ENCODE peak calls at places on chromosomes 12 and 14, in six cellular contexts. R is H1, U is transverse colon, D is GM12878, J is K562, W is suprapubic skin. P is an unnamed sample.

GRCh38 chr12:32897276-32897615 is 669 bp upstream of the PKP2 start:
- DNase-seq in R (no peak), U (no peak), D (no peak), J (no peak), W (no peak), P (no peak)

GRCh38 chr14:25843761-25844470 is 753.9 kb downstream of the NOVA1 start:
- DNase-seq in R (no peak), U (no peak), D (no peak), J (no peak), W (no peak), P (no peak)

GRCh38 chr14:31746326-31746725 is 185.1 kb downstream of the NUBPL start:
- DNase-seq in R (no peak), U (no peak), D (no peak), J (no peak), W (no peak), P (no peak)

GRCh38 chr12:56326533-56326932 is 7.3 kb downstream of the PAN2 start:
- DNase-seq in R (no peak), U (no peak), D (no peak), J (no peak), W (no peak), P (no peak)

GRCh38 chr12:93860659-93861373 is 183.6 kb downstream of the CRADD start:
- DNase-seq in R (no peak), U (no peak), D (no peak), J (no peak), W (no peak), P (peak)

GRCh38 chr14:101412741-101413140 is 148.6 kb upstream of the DIO3 start:
- DNase-seq in R (no peak), U (no peak), D (no peak), J (no peak), W (no peak), P (no peak)

GRCh38 chr12:45670339-45671065 is 59.0 kb upstream of the ARID2 start:
- DNase-seq in R (no peak), U (no peak), D (peak), J (no peak), W (no peak), P (no peak)

GRCh38 chr14:77024171-77024627 is 4.3 kb downstream of the IRF2BPL start:
- DNase-seq in R (peak), U (peak), D (no peak), J (peak), W (no peak), P (no peak)

GRCh38 chr14:53814371-53814770 is 142.3 kb downstream of the BMP4 start:
- DNase-seq in R (no peak), U (no peak), D (no peak), J (no peak), W (no peak), P (no peak)

GRCh38 chr14:58717821-58718220 is 80.1 kb downstream of the DACT1 start:
- DNase-seq in R (no peak), U (no peak), D (no peak), J (no peak), W (no peak), P (no peak)

GRCh38 chr12:63103489-63104131 is 47.4 kb downstream of the AVPR1A start:
- DNase-seq in R (no peak), U (no peak), D (no peak), J (peak), W (no peak), P (no peak)

GRCh38 chr14:50530358-50530757 is 2.0 kb downstream of the MAP4K5 start:
- DNase-seq in R (no peak), U (no peak), D (no peak), J (no peak), W (no peak), P (no peak)

GRCh38 chr12:84508943-84509342 is 403.7 kb downstream of the SLC6A15 start:
- DNase-seq in R (no peak), U (no peak), D (no peak), J (no peak), W (no peak), P (no peak)

GRCh38 chr12:131803995-131804521 is 24.1 kb upstream of the MMP17 start:
- DNase-seq in R (no peak), U (peak), D (no peak), J (no peak), W (no peak), P (no peak)

GRCh38 chr12:40034712-40035111 is 71.2 kb downstream of the SLC2A13 start:
- DNase-seq in R (no peak), U (no peak), D (no peak), J (no peak), W (no peak), P (no peak)

GRCh38 chr12:98533723-98534251 is 18.4 kb downstream of the TMPO start:
- DNase-seq in R (no peak), U (no peak), D (no peak), J (no peak), W (no peak), P (no peak)

GRCh38 chr12:99975321-99975720 is 9.4 kb downstream of the ANKS1B start:
- DNase-seq in R (no peak), U (no peak), D (no peak), J (no peak), W (no peak), P (no peak)

GRCh38 chr12:107560194-107560905 is 125.2 kb upstream of the PWP1 start:
- DNase-seq in R (no peak), U (no peak), D (no peak), J (no peak), W (no peak), P (no peak)

GRCh38 chr12:113524495-113524894 is 52.8 kb upstream of the LHX5 start:
- DNase-seq in R (peak), U (no peak), D (no peak), J (peak), W (no peak), P (no peak)

GRCh38 chr12:3747543-3747942 is 5.4 kb downstream of the CRACR2A start:
- DNase-seq in R (peak), U (peak), D (no peak), J (no peak), W (no peak), P (peak)

GRCh38 chr12:121781751-121782615 is 11.5 kb downstream of the RHOF start:
- DNase-seq in R (no peak), U (no peak), D (no peak), J (peak), W (no peak), P (no peak)
- TF ChIP-seq POLR2AphosphoS5 in R (peak), U (no peak), D (peak), J (peak), W (no peak), P (peak)

DNA sequence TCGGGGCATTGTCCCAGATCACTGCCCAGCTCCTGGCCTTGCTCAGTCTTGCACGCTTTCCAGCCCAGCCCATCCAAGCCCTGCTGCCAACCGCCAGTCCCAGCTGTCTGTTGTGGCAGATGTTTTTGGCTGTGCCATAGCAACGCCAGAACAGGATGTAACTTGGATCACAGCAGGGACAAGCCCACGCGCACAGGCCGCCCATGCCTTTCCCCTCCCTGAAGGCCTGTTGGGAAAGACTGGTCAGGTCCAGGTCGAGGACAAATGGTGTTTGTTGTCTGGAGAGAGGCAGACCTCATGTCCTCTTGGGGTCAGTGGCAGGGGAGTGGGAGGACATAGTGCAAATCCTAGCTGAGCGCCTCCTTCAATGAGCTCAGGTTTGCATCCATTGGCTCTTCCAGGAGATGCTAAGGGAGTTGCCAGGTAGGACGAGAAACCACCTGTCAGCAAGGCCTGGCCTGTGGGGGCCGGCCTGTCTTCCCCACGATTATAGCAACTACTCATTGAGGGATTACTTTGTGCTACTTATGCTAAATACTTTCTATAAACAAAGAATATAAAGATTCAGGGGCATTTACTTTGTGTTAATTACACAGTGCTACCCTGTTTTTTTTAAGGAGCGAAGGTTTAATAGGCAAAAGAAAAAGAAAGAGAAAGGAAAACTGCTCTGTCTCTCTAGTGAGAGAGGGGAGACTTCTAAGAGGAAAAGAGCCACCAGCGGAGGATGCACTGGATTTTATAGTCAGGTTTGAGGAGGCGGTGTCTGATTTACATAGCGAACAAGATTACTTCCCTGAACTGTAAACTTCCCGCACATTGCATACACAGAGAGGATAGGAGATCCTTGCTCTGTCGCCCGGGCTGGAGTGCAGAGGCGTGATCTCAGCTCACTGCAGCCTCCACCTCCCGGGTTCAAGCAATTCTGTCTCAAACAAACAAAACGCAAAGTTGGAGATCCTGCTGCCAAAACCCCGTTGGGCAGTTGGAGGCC is 42.8 kb upstream of the CORO1C start:
- DNase-seq in R (peak), U (peak), D (no peak), J (no peak), W (peak), P (peak)
- TF ChIP-seq EP300 in R (no peak), U (peak), D (no peak), J (no peak), W (peak), P (peak)

GRCh38 chr12:57603323-57603722 is 1.3 kb upstream of the DTX3 start:
- DNase-seq in R (no peak), U (no peak), D (no peak), J (no peak), W (no peak), P (no peak)

GRCh38 chr12:57602544-57602943 is 2.1 kb upstream of the DTX3 start:
- DNase-seq in R (no peak), U (no peak), D (no peak), J (no peak), W (no peak), P (no peak)

GRCh38 chr12:57604454-57605307 is at the start of gene DTX3:
- DNase-seq in R (peak), U (no peak), D (no peak), J (no peak), W (no peak), P (no peak)

GRCh38 chr12:57605308-57606015 is 838 bp downstream of the DTX3 start:
- DNase-seq in R (no peak), U (peak), D (no peak), J (no peak), W (no peak), P (no peak)

DNA sequence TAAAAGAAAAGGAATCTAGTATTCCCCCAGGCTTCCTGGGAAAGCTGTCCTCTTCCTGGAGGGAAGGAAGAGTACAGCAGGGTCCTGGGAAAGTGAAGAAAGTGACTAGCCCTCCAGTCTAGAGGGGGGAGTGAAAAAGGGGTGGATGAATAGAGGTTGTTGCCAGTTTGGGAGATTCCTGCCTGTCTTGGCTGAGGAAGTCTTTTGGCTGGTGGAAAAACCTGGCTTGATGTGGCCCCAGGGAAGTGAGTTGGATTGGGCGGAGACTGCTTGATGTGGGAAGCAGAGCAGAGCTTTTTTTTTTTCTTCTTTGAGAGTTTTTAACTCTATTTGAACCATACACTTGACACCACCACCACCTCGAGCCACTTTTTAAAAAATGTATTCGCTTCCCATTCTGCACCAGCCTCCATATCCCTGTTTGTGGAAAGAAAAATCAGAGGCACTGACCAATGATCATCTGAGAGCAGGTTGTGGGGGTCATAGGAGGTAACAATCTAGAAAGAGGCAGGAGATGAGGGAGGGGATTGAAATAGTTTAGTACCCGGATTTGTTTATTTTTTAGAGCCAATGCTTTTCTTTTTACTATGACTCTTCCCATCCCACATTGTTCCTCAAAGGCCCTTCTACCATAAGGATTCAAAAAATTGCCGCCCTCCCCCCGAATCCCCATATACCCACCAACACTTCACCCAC is 718 bp upstream of the DTX3 start:
- DNase-seq in R (peak), U (peak), D (no peak), J (no peak), W (no peak), P (no peak)
- TF ChIP-seq POLR2AphosphoS5 in R (no peak), U (no peak), D (no peak), J (no peak), W (no peak), P (peak)

DNA sequence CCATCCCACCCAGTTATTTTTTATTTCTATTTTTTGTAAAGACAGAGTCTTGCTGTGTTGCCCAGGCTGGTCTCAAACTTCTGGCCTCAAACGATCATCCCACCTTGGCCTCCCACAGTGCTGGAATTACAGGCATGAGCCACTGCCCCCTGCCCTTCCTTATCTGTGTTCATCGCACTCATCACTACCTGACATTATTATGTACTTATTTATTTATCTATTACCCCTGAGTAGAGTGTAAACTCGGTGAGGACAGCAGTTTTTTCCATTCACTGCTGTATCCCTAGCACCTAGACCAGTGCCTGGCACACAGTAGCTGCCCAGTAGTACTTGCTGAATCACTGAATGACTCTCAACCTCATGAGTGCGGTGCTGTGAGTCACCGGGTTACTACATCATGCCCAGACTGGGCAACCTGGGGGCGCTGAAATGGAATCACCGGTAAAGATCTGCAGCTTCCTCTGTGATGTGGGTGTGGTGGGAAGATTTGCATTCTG is 81.8 kb upstream of the USP44 start:
- DNase-seq in R (no peak), U (peak), D (no peak), J (no peak), W (no peak), P (no peak)
- TF ChIP-seq EP300 in R (no peak), U (no peak), D (no peak), J (no peak), W (no peak), P (no peak)

GRCh38 chr14:102731871-102732800 is 45.1 kb upstream of the TRAF3 start:
- DNase-seq in R (peak), U (no peak), D (no peak), J (no peak), W (no peak), P (no peak)
- TF ChIP-seq POLR2AphosphoS5 in R (no peak), U (no peak), D (no peak), J (peak), W (no peak), P (no peak)

GRCh38 chr14:44640416-44640815 is 133.3 kb upstream of the FSCB start:
- DNase-seq in R (no peak), U (no peak), D (no peak), J (no peak), W (no peak), P (no peak)
- TF ChIP-seq EP300 in R (no peak), U (no peak), D (no peak), J (no peak), W (no peak), P (no peak)

GRCh38 chr14:105197274-105197673 is 16.2 kb upstream of the NUDT14 start:
- DNase-seq in R (no peak), U (no peak), D (no peak), J (no peak), W (no peak), P (no peak)

GRCh38 chr14:105195533-105196227 is 14.6 kb upstream of the NUDT14 start:
- DNase-seq in R (no peak), U (no peak), D (no peak), J (no peak), W (no peak), P (no peak)

GRCh38 chr14:105195051-105195450 is 13.9 kb upstream of the NUDT14 start:
- DNase-seq in R (no peak), U (no peak), D (no peak), J (no peak), W (no peak), P (no peak)

GRCh38 chr14:105198588-105198987 is 17.5 kb upstream of the NUDT14 start:
- DNase-seq in R (no peak), U (no peak), D (no peak), J (no peak), W (no peak), P (no peak)

DNA sequence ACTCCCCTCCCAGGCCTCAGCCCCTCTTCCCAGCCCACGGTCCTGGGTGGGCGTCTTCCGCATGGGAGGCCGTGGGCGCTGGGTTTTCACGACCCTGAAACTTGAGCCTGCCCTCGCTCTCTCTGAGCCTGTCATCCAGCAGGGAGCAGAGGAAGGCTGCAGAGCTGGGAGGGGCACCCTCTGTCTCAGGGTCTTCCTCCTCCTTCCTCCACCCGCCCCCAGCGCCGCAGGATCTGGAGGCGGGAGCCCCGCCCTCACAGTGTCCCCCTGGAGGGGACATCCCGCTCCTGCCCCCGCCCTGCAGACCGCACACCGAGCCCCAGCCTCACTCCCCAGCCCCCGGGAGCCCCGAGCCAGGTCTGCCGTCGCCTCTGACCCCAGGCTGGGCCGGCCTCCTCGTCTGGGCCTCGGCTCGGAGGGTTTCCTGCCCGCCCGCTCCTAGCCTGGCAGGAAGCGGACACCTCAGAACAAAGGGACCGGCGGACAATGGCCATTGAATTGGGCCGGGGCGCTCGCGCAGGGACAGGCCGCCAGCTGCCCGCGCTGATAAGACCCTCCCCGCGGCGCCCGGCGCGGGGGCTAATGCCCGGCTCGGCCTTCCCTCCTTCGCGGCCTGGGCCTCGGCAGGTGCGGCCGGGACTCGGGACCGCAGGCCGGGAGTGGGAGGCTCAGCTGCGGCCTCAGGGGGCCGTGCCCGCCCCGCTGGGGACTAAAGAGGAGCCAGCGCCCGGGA is 15.3 kb upstream of the NUDT14 start:
- DNase-seq in R (peak), U (no peak), D (no peak), J (peak), W (no peak), P (no peak)
- TF ChIP-seq POLR2AphosphoS5 in R (no peak), U (no peak), D (no peak), J (no peak), W (no peak), P (peak)

GRCh38 chr12:19970116-19970515 is 398.2 kb upstream of the PDE3A start:
- DNase-seq in R (no peak), U (no peak), D (no peak), J (no peak), W (no peak), P (no peak)
- TF ChIP-seq EP300 in R (no peak), U (no peak), D (no peak), J (no peak), W (no peak), P (no peak)